ENCODE peak calls at places on chromosomes 4 and X, in ten cellular contexts. R is K562, Z is Panc1, S is H9, C is heart right ventricle, P is neural progenitor cell, I is fibroblast of lung, Q is upper lobe of right lung, B is HCT116, J is cardiac muscle cell. O is an unnamed sample. For H3K9me3, the result is how much of the 10 kb centered on the place peaks cover.

GRCh38 chr4:81214518-81215218 is 354 bp downstream of the PRKG2 start:
- DNase-seq in R (no peak), Z (no peak), S (peak), C (peak), P (peak), I (peak), Q (peak), B (no peak), J (peak), O (peak)

GRCh38 chrX:63275127-63275526 is 76.0 kb downstream of the SPIN4 start:
- DNase-seq in R (peak), Z (peak), S (peak), C (no peak), P (peak), I (no peak), Q (no peak), B (peak), J (peak), O (peak)

GRCh38 chrX:68703849-68704248 is 56.4 kb downstream of the STARD8 start:
- DNase-seq in R (no peak), Z (no peak), S (no peak), C (no peak), P (no peak), I (no peak), Q (no peak), B (no peak), J (no peak), O (no peak)

GRCh38 chrX:85859426-85859825 is 187.9 kb downstream of the CHM start:
- DNase-seq in R (no peak), Z (no peak), S (no peak), C (no peak), P (no peak), I (no peak), Q (no peak), B (no peak), J (no peak), O (no peak)

GRCh38 chrX:10415704-10416001 is 204.7 kb downstream of the MID1 start:
- DNase-seq in R (no peak), Z (no peak), S (no peak), C (no peak), P (no peak), I (peak), Q (no peak), B (no peak), J (no peak), O (no peak)

GRCh38 chrX:69179380-69179911 is 14.2 kb upstream of the PJA1 start:
- DNase-seq in R (no peak), Z (no peak), S (peak), C (no peak), P (peak), I (peak), Q (no peak), B (no peak), J (peak), O (peak)

GRCh38 chr4:153593166-153593565 is 90.9 kb upstream of the TLR2 start:
- DNase-seq in R (no peak), Z (no peak), S (no peak), C (no peak), P (no peak), I (no peak), Q (no peak), B (no peak), J (no peak), O (no peak)

GRCh38 chr4:185437809-185438208 is 12.0 kb upstream of the UFSP2 start:
- DNase-seq in R (no peak), Z (no peak), S (no peak), C (no peak), P (no peak), I (no peak), Q (no peak), B (no peak), J (no peak), O (no peak)

GRCh38 chrX:31337332-31337731 is 265.5 kb upstream of the FTHL17 start:
- DNase-seq in R (no peak), Z (no peak), S (no peak), C (no peak), P (no peak), I (no peak), Q (no peak), B (no peak), J (no peak), O (no peak)

GRCh38 chr4:80307183-80307735 is 28.3 kb upstream of the CFAP299 start:
- DNase-seq in R (no peak), Z (no peak), S (no peak), C (no peak), P (no peak), I (no peak), Q (no peak), B (no peak), J (peak), O (no peak)

GRCh38 chrX:112874140-112874539 is 33.5 kb upstream of the AMOT start:
- DNase-seq in R (no peak), Z (no peak), S (no peak), C (no peak), P (no peak), I (peak), Q (no peak), B (no peak), J (no peak), O (no peak)

GRCh38 chrX:34778961-34779360 is 121.9 kb upstream of the TMEM47 start:
- DNase-seq in R (no peak), Z (no peak), S (no peak), C (no peak), P (no peak), I (peak), Q (no peak), B (no peak), J (no peak), O (no peak)

GRCh38 chr4:26509681-26510333 is 19.5 kb upstream of the CCKAR start:
- DNase-seq in R (no peak), Z (no peak), S (no peak), C (no peak), P (peak), I (no peak), Q (no peak), B (no peak), J (no peak), O (no peak)

GRCh38 chrX:53280703-53281320 is 572 bp downstream of the IQSEC2 start:
- DNase-seq in R (no peak), Z (no peak), S (no peak), C (peak), P (peak), I (peak), Q (no peak), B (no peak), J (no peak), O (peak)

GRCh38 chrX:10016516-10017132 is 49.5 kb downstream of the CLDN34 start:
- DNase-seq in R (no peak), Z (no peak), S (no peak), C (no peak), P (peak), I (peak), Q (no peak), B (no peak), J (peak), O (no peak)

GRCh38 chr4:12179264-12179616 is 750.5 kb upstream of the HS3ST1 start:
- DNase-seq in R (no peak), Z (no peak), S (no peak), C (peak), P (no peak), I (no peak), Q (no peak), B (no peak), J (peak), O (no peak)
- H3K9me3 ChIP-seq in R (under half), Z (under half), S (under half), C (under half), P (under half), I (under half), Q (under half), B (under half), J (under half), O (under half)

GRCh38 chr4:154658680-154659402 is 46.4 kb upstream of the FGG start:
- DNase-seq in R (peak), Z (no peak), S (no peak), C (no peak), P (no peak), I (no peak), Q (no peak), B (no peak), J (no peak), O (no peak)
- TF ChIP-seq CTCF in R (no peak), Z (no peak), S (no peak), C (no peak), P (no peak), I (no peak), Q (no peak), B (no peak), J (no peak), O (no peak)

GRCh38 chr4:98661356-98662054 is 3.1 kb upstream of the TSPAN5 start:
- DNase-seq in R (no peak), Z (no peak), S (no peak), C (no peak), P (peak), I (peak), Q (no peak), B (peak), J (no peak), O (peak)
- H3K27ac ChIP-seq in R (no peak), Z (peak), S (no peak), C (no peak), P (no peak), I (no peak), Q (no peak), B (peak), J (no peak), O (no peak)

DNA sequence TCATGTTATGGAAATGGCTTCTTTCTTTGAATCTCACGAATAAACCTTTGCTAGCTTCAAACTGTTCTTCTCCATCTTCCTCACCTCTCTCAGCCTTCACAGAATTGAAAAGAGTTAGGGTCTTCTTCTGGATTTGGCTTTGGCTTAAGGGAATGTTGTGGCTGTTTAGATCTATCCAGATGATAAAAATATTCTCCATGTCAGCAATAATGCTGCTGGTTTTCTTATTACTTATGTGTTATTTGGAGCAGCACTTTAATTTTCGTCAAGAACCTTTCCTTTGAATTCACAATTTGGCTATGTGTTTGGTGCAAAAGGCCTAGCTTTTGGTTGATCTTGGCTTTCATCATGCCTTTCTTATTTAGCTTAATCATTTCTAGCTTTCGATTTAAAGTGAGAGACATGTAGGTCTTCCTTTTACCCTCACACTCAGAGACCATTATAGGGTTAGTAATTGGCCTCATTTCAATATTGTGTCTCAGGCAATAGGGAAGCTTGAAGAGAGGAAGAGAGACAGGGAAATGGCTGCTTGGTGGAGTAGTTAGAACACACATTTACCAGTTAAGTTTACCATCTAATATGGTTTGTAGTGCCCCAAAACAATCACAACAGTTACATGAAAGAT is 5.1 kb upstream of the ADAM29 start:
- DNase-seq in R (no peak), Z (no peak), S (no peak), C (no peak), P (no peak), I (no peak), Q (no peak), B (no peak), J (no peak), O (no peak)
- H3K9me3 ChIP-seq in R (under half), Z (under half), S (under half), C (under half), P (under half), I (under half), Q (under half), B (under half), J (under half), O (under half)

GRCh38 chr4:159227984-159228383 is 125.1 kb downstream of the RAPGEF2 start:
- DNase-seq in R (no peak), Z (no peak), S (peak), C (peak), P (peak), I (peak), Q (peak), B (peak), J (peak), O (peak)
- TF ChIP-seq CTCF in R (no peak), Z (no peak), S (no peak), C (peak), P (no peak), I (peak), Q (peak), B (no peak), J (no peak), O (no peak)

DNA sequence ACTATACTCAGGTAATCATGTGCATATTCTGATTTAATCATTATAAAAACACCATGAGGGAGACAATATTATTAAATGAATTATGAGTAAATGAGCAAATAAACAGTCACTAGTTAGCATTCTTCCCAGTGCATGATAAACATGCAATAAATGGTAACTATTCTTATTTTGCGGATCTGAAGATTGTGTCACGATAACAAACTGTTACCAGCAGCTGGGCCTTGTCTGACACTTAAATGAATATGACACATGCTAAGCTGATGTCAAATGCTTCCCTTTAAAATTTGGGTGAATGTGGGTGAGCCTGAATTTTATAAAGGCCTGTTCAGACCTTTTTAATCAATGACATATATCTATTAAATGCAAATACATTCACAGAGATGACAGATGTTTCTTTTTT is 68.2 kb upstream of the KIT start:
- DNase-seq in R (no peak), Z (no peak), S (no peak), C (no peak), P (no peak), I (no peak), Q (no peak), B (no peak), J (no peak), O (no peak)
- H3K27ac ChIP-seq in R (no peak), Z (no peak), S (no peak), C (no peak), P (no peak), I (no peak), Q (no peak), B (no peak), J (no peak), O (no peak)

O was measured in endodermal cell.